ENCODE peak calls at places on chromosomes 2 and 18, in six cellular contexts. One of them, this sample, is unnamed.
A peak's percentile ranks its signal among the peaks of the same experiment; 100 is the strongest.

GRCh38 chr2:32849456-32850194 is 97.1 kb upstream of the LTBP1 start:
- DNase-seq in naive thymus-derived CD4-positive, alpha-beta T cell: no peak
- DNase-seq in activated naive CD4-positive, alpha-beta T cell: no peak
- DNase-seq in stimulated activated CD4-positive, alpha-beta T cell treated with anti-CD3 and anti-CD28 coated beads, Interleukin-2, amount 100 ng/mL, for 48 hours: no peak
- DNase-seq in M059J: no peak
- DNase-seq in mammary epithelial cell: no peak
- DNase-seq in this sample: no peak

GRCh38 chr18:48594725-48595124 is 55.9 kb downstream of the CTIF start:
- DNase-seq in naive thymus-derived CD4-positive, alpha-beta T cell: no peak
- DNase-seq in activated naive CD4-positive, alpha-beta T cell: no peak
- DNase-seq in stimulated activated CD4-positive, alpha-beta T cell treated with anti-CD3 and anti-CD28 coated beads, Interleukin-2, amount 100 ng/mL, for 48 hours: no peak
- DNase-seq in M059J: no peak
- DNase-seq in mammary epithelial cell: no peak
- DNase-seq in this sample: no peak

GRCh38 chr2:204282525-204282924 is 262.8 kb upstream of the PARD3B start:
- DNase-seq in naive thymus-derived CD4-positive, alpha-beta T cell: no peak
- DNase-seq in activated naive CD4-positive, alpha-beta T cell: no peak
- DNase-seq in stimulated activated CD4-positive, alpha-beta T cell treated with anti-CD3 and anti-CD28 coated beads, Interleukin-2, amount 100 ng/mL, for 48 hours: no peak
- DNase-seq in M059J: no peak
- DNase-seq in mammary epithelial cell: peak; percentile 8
- DNase-seq in this sample: no peak

GRCh38 chr2:42865884-42866861 is 73.8 kb upstream of the HAAO start:
- DNase-seq in naive thymus-derived CD4-positive, alpha-beta T cell: no peak
- DNase-seq in activated naive CD4-positive, alpha-beta T cell: no peak
- DNase-seq in stimulated activated CD4-positive, alpha-beta T cell treated with anti-CD3 and anti-CD28 coated beads, Interleukin-2, amount 100 ng/mL, for 48 hours: no peak
- DNase-seq in M059J: no peak
- DNase-seq in mammary epithelial cell: no peak
- DNase-seq in this sample: no peak

GRCh38 chr18:61669320-61669719 is 223.5 kb downstream of the RNF152 start:
- DNase-seq in naive thymus-derived CD4-positive, alpha-beta T cell: no peak
- DNase-seq in activated naive CD4-positive, alpha-beta T cell: no peak
- DNase-seq in stimulated activated CD4-positive, alpha-beta T cell treated with anti-CD3 and anti-CD28 coated beads, Interleukin-2, amount 100 ng/mL, for 48 hours: no peak
- DNase-seq in M059J: peak; percentile 28
- DNase-seq in mammary epithelial cell: peak; percentile 40
- DNase-seq in this sample: no peak

GRCh38 chr2:28357948-28358667 is 34.5 kb upstream of the FOSL2 start:
- DNase-seq in naive thymus-derived CD4-positive, alpha-beta T cell: no peak
- DNase-seq in activated naive CD4-positive, alpha-beta T cell: no peak
- DNase-seq in stimulated activated CD4-positive, alpha-beta T cell treated with anti-CD3 and anti-CD28 coated beads, Interleukin-2, amount 100 ng/mL, for 48 hours: no peak
- DNase-seq in M059J: no peak
- DNase-seq in mammary epithelial cell: no peak
- DNase-seq in this sample: no peak

GRCh38 chr2:241989074-241989473 is 119.5 kb downstream of the RTP5 start:
- DNase-seq in naive thymus-derived CD4-positive, alpha-beta T cell: no peak
- DNase-seq in activated naive CD4-positive, alpha-beta T cell: no peak
- DNase-seq in stimulated activated CD4-positive, alpha-beta T cell treated with anti-CD3 and anti-CD28 coated beads, Interleukin-2, amount 100 ng/mL, for 48 hours: no peak
- DNase-seq in M059J: no peak
- DNase-seq in mammary epithelial cell: no peak
- DNase-seq in this sample: no peak

GRCh38 chr2:105570326-105570725 is 171.5 kb upstream of the FHL2 start:
- DNase-seq in naive thymus-derived CD4-positive, alpha-beta T cell: no peak
- DNase-seq in activated naive CD4-positive, alpha-beta T cell: no peak
- DNase-seq in stimulated activated CD4-positive, alpha-beta T cell treated with anti-CD3 and anti-CD28 coated beads, Interleukin-2, amount 100 ng/mL, for 48 hours: no peak
- DNase-seq in M059J: no peak
- DNase-seq in mammary epithelial cell: no peak
- DNase-seq in this sample: no peak

GRCh38 chr2:82282111-82282882 is 1977.7 kb upstream of the LRRTM1 start:
- DNase-seq in naive thymus-derived CD4-positive, alpha-beta T cell: no peak
- DNase-seq in activated naive CD4-positive, alpha-beta T cell: no peak
- DNase-seq in stimulated activated CD4-positive, alpha-beta T cell treated with anti-CD3 and anti-CD28 coated beads, Interleukin-2, amount 100 ng/mL, for 48 hours: no peak
- DNase-seq in M059J: no peak
- DNase-seq in mammary epithelial cell: no peak
- DNase-seq in this sample: no peak

GRCh38 chr2:234158812-234159211 is 108.3 kb downstream of the SPP2 start:
- DNase-seq in naive thymus-derived CD4-positive, alpha-beta T cell: no peak
- DNase-seq in activated naive CD4-positive, alpha-beta T cell: no peak
- DNase-seq in stimulated activated CD4-positive, alpha-beta T cell treated with anti-CD3 and anti-CD28 coated beads, Interleukin-2, amount 100 ng/mL, for 48 hours: no peak
- DNase-seq in M059J: peak; percentile 92
- DNase-seq in mammary epithelial cell: peak; percentile 47
- DNase-seq in this sample: no peak

GRCh38 chr2:1912771-1913170 is 168.5 kb upstream of the PXDN start:
- DNase-seq in naive thymus-derived CD4-positive, alpha-beta T cell: no peak
- DNase-seq in activated naive CD4-positive, alpha-beta T cell: no peak
- DNase-seq in stimulated activated CD4-positive, alpha-beta T cell treated with anti-CD3 and anti-CD28 coated beads, Interleukin-2, amount 100 ng/mL, for 48 hours: no peak
- DNase-seq in M059J: no peak
- DNase-seq in mammary epithelial cell: no peak
- DNase-seq in this sample: no peak

GRCh38 chr2:227370087-227370486 is 9.0 kb downstream of the TM4SF20 start:
- DNase-seq in naive thymus-derived CD4-positive, alpha-beta T cell: no peak
- DNase-seq in activated naive CD4-positive, alpha-beta T cell: no peak
- DNase-seq in stimulated activated CD4-positive, alpha-beta T cell treated with anti-CD3 and anti-CD28 coated beads, Interleukin-2, amount 100 ng/mL, for 48 hours: no peak
- DNase-seq in M059J: no peak
- DNase-seq in mammary epithelial cell: no peak
- DNase-seq in this sample: no peak

GRCh38 chr2:160737247-160737646 is 243.6 kb upstream of the RBMS1 start:
- DNase-seq in naive thymus-derived CD4-positive, alpha-beta T cell: no peak
- DNase-seq in activated naive CD4-positive, alpha-beta T cell: no peak
- DNase-seq in stimulated activated CD4-positive, alpha-beta T cell treated with anti-CD3 and anti-CD28 coated beads, Interleukin-2, amount 100 ng/mL, for 48 hours: no peak
- DNase-seq in M059J: no peak
- DNase-seq in mammary epithelial cell: no peak
- DNase-seq in this sample: no peak

GRCh38 chr2:232236200-232236599 is 142.4 kb upstream of the ALPP start:
- DNase-seq in naive thymus-derived CD4-positive, alpha-beta T cell: no peak
- DNase-seq in activated naive CD4-positive, alpha-beta T cell: no peak
- DNase-seq in stimulated activated CD4-positive, alpha-beta T cell treated with anti-CD3 and anti-CD28 coated beads, Interleukin-2, amount 100 ng/mL, for 48 hours: no peak
- DNase-seq in M059J: peak; percentile 46
- DNase-seq in mammary epithelial cell: peak; percentile 81
- DNase-seq in this sample: no peak

GRCh38 chr2:234840336-234840735 is 111.5 kb upstream of the SH3BP4 start:
- DNase-seq in naive thymus-derived CD4-positive, alpha-beta T cell: no peak
- DNase-seq in activated naive CD4-positive, alpha-beta T cell: no peak
- DNase-seq in stimulated activated CD4-positive, alpha-beta T cell treated with anti-CD3 and anti-CD28 coated beads, Interleukin-2, amount 100 ng/mL, for 48 hours: no peak
- DNase-seq in M059J: peak; percentile 96
- DNase-seq in mammary epithelial cell: peak; percentile 73
- DNase-seq in this sample: no peak

GRCh38 chr2:19677825-19678518 is 223.8 kb downstream of the TTC32 start:
- DNase-seq in naive thymus-derived CD4-positive, alpha-beta T cell: no peak
- DNase-seq in activated naive CD4-positive, alpha-beta T cell: no peak
- DNase-seq in stimulated activated CD4-positive, alpha-beta T cell treated with anti-CD3 and anti-CD28 coated beads, Interleukin-2, amount 100 ng/mL, for 48 hours: no peak
- DNase-seq in M059J: peak; percentile 6
- DNase-seq in mammary epithelial cell: no peak
- DNase-seq in this sample: peak; percentile 86

GRCh38 chr2:132517386-132517785 is 100.8 kb downstream of the GPR39 start:
- DNase-seq in naive thymus-derived CD4-positive, alpha-beta T cell: no peak
- DNase-seq in activated naive CD4-positive, alpha-beta T cell: no peak
- DNase-seq in stimulated activated CD4-positive, alpha-beta T cell treated with anti-CD3 and anti-CD28 coated beads, Interleukin-2, amount 100 ng/mL, for 48 hours: no peak
- DNase-seq in M059J: peak; percentile 23
- DNase-seq in mammary epithelial cell: no peak
- DNase-seq in this sample: no peak

GRCh38 chr2:115739574-115739973 is 1297.1 kb downstream of the DPP10 start:
- DNase-seq in naive thymus-derived CD4-positive, alpha-beta T cell: no peak
- DNase-seq in activated naive CD4-positive, alpha-beta T cell: no peak
- DNase-seq in stimulated activated CD4-positive, alpha-beta T cell treated with anti-CD3 and anti-CD28 coated beads, Interleukin-2, amount 100 ng/mL, for 48 hours: no peak
- DNase-seq in M059J: no peak
- DNase-seq in mammary epithelial cell: no peak
- DNase-seq in this sample: no peak

GRCh38 chr18:3692113-3692621 is 242.2 kb downstream of the TGIF1 start:
- DNase-seq in naive thymus-derived CD4-positive, alpha-beta T cell: no peak
- DNase-seq in activated naive CD4-positive, alpha-beta T cell: no peak
- DNase-seq in stimulated activated CD4-positive, alpha-beta T cell treated with anti-CD3 and anti-CD28 coated beads, Interleukin-2, amount 100 ng/mL, for 48 hours: no peak
- DNase-seq in M059J: no peak
- DNase-seq in mammary epithelial cell: no peak
- DNase-seq in this sample: no peak

GRCh38 chr2:109313343-109313742 is 184.3 kb downstream of the SH3RF3 start:
- DNase-seq in naive thymus-derived CD4-positive, alpha-beta T cell: no peak
- DNase-seq in activated naive CD4-positive, alpha-beta T cell: no peak
- DNase-seq in stimulated activated CD4-positive, alpha-beta T cell treated with anti-CD3 and anti-CD28 coated beads, Interleukin-2, amount 100 ng/mL, for 48 hours: no peak
- DNase-seq in M059J: no peak
- DNase-seq in mammary epithelial cell: no peak
- DNase-seq in this sample: no peak

GRCh38 chr2:131076707-131077106 is 16.6 kb downstream of the FAM168B start:
- DNase-seq in naive thymus-derived CD4-positive, alpha-beta T cell: no peak
- DNase-seq in activated naive CD4-positive, alpha-beta T cell: no peak
- DNase-seq in stimulated activated CD4-positive, alpha-beta T cell treated with anti-CD3 and anti-CD28 coated beads, Interleukin-2, amount 100 ng/mL, for 48 hours: no peak
- DNase-seq in M059J: no peak
- DNase-seq in mammary epithelial cell: no peak
- DNase-seq in this sample: no peak

GRCh38 chr2:9392895-9393757 is 30.2 kb downstream of the ITGB1BP1 start:
- DNase-seq in naive thymus-derived CD4-positive, alpha-beta T cell: no peak
- DNase-seq in activated naive CD4-positive, alpha-beta T cell: no peak
- DNase-seq in stimulated activated CD4-positive, alpha-beta T cell treated with anti-CD3 and anti-CD28 coated beads, Interleukin-2, amount 100 ng/mL, for 48 hours: no peak
- DNase-seq in M059J: no peak
- DNase-seq in mammary epithelial cell: no peak
- DNase-seq in this sample: no peak

GRCh38 chr18:75265872-75266271 is 55.3 kb downstream of the TSHZ1 start:
- DNase-seq in naive thymus-derived CD4-positive, alpha-beta T cell: no peak
- DNase-seq in activated naive CD4-positive, alpha-beta T cell: no peak
- DNase-seq in stimulated activated CD4-positive, alpha-beta T cell treated with anti-CD3 and anti-CD28 coated beads, Interleukin-2, amount 100 ng/mL, for 48 hours: no peak
- DNase-seq in M059J: no peak
- DNase-seq in mammary epithelial cell: no peak
- DNase-seq in this sample: no peak

GRCh38 chr2:217249490-217250451 is 389.9 kb upstream of the TNP1 start:
- DNase-seq in naive thymus-derived CD4-positive, alpha-beta T cell: no peak
- DNase-seq in activated naive CD4-positive, alpha-beta T cell: no peak
- DNase-seq in stimulated activated CD4-positive, alpha-beta T cell treated with anti-CD3 and anti-CD28 coated beads, Interleukin-2, amount 100 ng/mL, for 48 hours: no peak
- DNase-seq in M059J: no peak
- DNase-seq in mammary epithelial cell: no peak
- DNase-seq in this sample: no peak

GRCh38 chr2:167943877-167944276 is 303.5 kb downstream of the STK39 start:
- DNase-seq in naive thymus-derived CD4-positive, alpha-beta T cell: no peak
- DNase-seq in activated naive CD4-positive, alpha-beta T cell: no peak
- DNase-seq in stimulated activated CD4-positive, alpha-beta T cell treated with anti-CD3 and anti-CD28 coated beads, Interleukin-2, amount 100 ng/mL, for 48 hours: no peak
- DNase-seq in M059J: peak; percentile 37
- DNase-seq in mammary epithelial cell: no peak
- DNase-seq in this sample: no peak

GRCh38 chr18:36798738-36799473 is 29.9 kb downstream of the TPGS2 start:
- DNase-seq in naive thymus-derived CD4-positive, alpha-beta T cell: no peak
- DNase-seq in activated naive CD4-positive, alpha-beta T cell: no peak
- DNase-seq in stimulated activated CD4-positive, alpha-beta T cell treated with anti-CD3 and anti-CD28 coated beads, Interleukin-2, amount 100 ng/mL, for 48 hours: no peak
- DNase-seq in M059J: no peak
- DNase-seq in mammary epithelial cell: no peak
- DNase-seq in this sample: no peak

GRCh38 chr2:127721978-127722355 is 20.7 kb downstream of the SFT2D3 start:
- DNase-seq in naive thymus-derived CD4-positive, alpha-beta T cell: no peak
- DNase-seq in activated naive CD4-positive, alpha-beta T cell: no peak
- DNase-seq in stimulated activated CD4-positive, alpha-beta T cell treated with anti-CD3 and anti-CD28 coated beads, Interleukin-2, amount 100 ng/mL, for 48 hours: no peak
- DNase-seq in M059J: peak; percentile 84
- DNase-seq in mammary epithelial cell: peak; percentile 80
- DNase-seq in this sample: no peak

GRCh38 chr2:8594731-8595427 is 87.0 kb upstream of the ID2 start:
- DNase-seq in naive thymus-derived CD4-positive, alpha-beta T cell: no peak
- DNase-seq in activated naive CD4-positive, alpha-beta T cell: no peak
- DNase-seq in stimulated activated CD4-positive, alpha-beta T cell treated with anti-CD3 and anti-CD28 coated beads, Interleukin-2, amount 100 ng/mL, for 48 hours: no peak
- DNase-seq in M059J: no peak
- DNase-seq in mammary epithelial cell: no peak
- DNase-seq in this sample: no peak

GRCh38 chr2:157331696-157332095 is 6.1 kb upstream of the ERMN start:
- DNase-seq in naive thymus-derived CD4-positive, alpha-beta T cell: peak; percentile 33
- DNase-seq in activated naive CD4-positive, alpha-beta T cell: no peak
- DNase-seq in stimulated activated CD4-positive, alpha-beta T cell treated with anti-CD3 and anti-CD28 coated beads, Interleukin-2, amount 100 ng/mL, for 48 hours: no peak
- DNase-seq in M059J: no peak
- DNase-seq in mammary epithelial cell: no peak
- DNase-seq in this sample: no peak

GRCh38 chr2:8482432-8482831 is 199.4 kb upstream of the ID2 start:
- DNase-seq in naive thymus-derived CD4-positive, alpha-beta T cell: no peak
- DNase-seq in activated naive CD4-positive, alpha-beta T cell: no peak
- DNase-seq in stimulated activated CD4-positive, alpha-beta T cell treated with anti-CD3 and anti-CD28 coated beads, Interleukin-2, amount 100 ng/mL, for 48 hours: no peak
- DNase-seq in M059J: no peak
- DNase-seq in mammary epithelial cell: no peak
- DNase-seq in this sample: no peak

GRCh38 chr2:855177-855576 is 95.5 kb upstream of the SNTG2 start:
- DNase-seq in naive thymus-derived CD4-positive, alpha-beta T cell: no peak
- DNase-seq in activated naive CD4-positive, alpha-beta T cell: no peak
- DNase-seq in stimulated activated CD4-positive, alpha-beta T cell treated with anti-CD3 and anti-CD28 coated beads, Interleukin-2, amount 100 ng/mL, for 48 hours: no peak
- DNase-seq in M059J: no peak
- DNase-seq in mammary epithelial cell: no peak
- DNase-seq in this sample: no peak

GRCh38 chr2:11508279-11508678 is 25.6 kb upstream of the GREB1 start:
- DNase-seq in naive thymus-derived CD4-positive, alpha-beta T cell: no peak
- DNase-seq in activated naive CD4-positive, alpha-beta T cell: no peak
- DNase-seq in stimulated activated CD4-positive, alpha-beta T cell treated with anti-CD3 and anti-CD28 coated beads, Interleukin-2, amount 100 ng/mL, for 48 hours: no peak
- DNase-seq in M059J: no peak
- DNase-seq in mammary epithelial cell: no peak
- DNase-seq in this sample: no peak

GRCh38 chr2:75099521-75099922 is 99.8 kb downstream of the TACR1 start:
- DNase-seq in naive thymus-derived CD4-positive, alpha-beta T cell: no peak
- DNase-seq in activated naive CD4-positive, alpha-beta T cell: no peak
- DNase-seq in stimulated activated CD4-positive, alpha-beta T cell treated with anti-CD3 and anti-CD28 coated beads, Interleukin-2, amount 100 ng/mL, for 48 hours: no peak
- DNase-seq in M059J: peak; percentile 81
- DNase-seq in mammary epithelial cell: peak; percentile 16
- DNase-seq in this sample: no peak

This sample was measured in Right ventricle myocardium inferior.